ENCODE peak calls at places on chromosomes 2 and 18, in seven cellular contexts. U, H, S, I, D, G and E are unnamed samples. For H3K27me3 and H3K36me3, the result is how much of the 10 kb centered on the place peaks cover.

GRCh38 chr2:9983413-9984216 is 32.1 kb downstream of the GRHL1 start:
- DNase-seq in S (no peak), G (no peak), I (peak), U (peak), H (no peak), D (peak), E (no peak)

GRCh38 chr2:182372661-182373060 is 54.2 kb downstream of the PDE1A start:
- DNase-seq in H (peak), U (peak), G (no peak), D (no peak), I (peak), S (no peak), E (peak)

GRCh38 chr2:157927155-157927554 is 51.0 kb upstream of the ACVR1 start:
- DNase-seq in I (no peak), D (no peak), U (no peak), G (no peak), S (no peak), H (no peak), E (no peak)

GRCh38 chr18:74155276-74155675 is 7.0 kb downstream of the TIMM21 start:
- DNase-seq in H (no peak), G (no peak), I (no peak), U (no peak), S (no peak), D (no peak), E (no peak)

GRCh38 chr2:103738626-103739025 is 976.8 kb downstream of the TMEM182 start:
- DNase-seq in G (no peak), I (no peak), H (no peak), D (no peak), S (no peak), U (no peak), E (no peak)

GRCh38 chr2:86020984-86021383 is 84.7 kb downstream of the POLR1A start:
- DNase-seq in U (no peak), S (no peak), D (no peak), H (no peak), I (no peak), G (no peak), E (no peak)

GRCh38 chr18:10442551-10442971 is 11.9 kb upstream of the APCDD1 start:
- DNase-seq in U (no peak), S (no peak), I (no peak), D (no peak), H (no peak), G (no peak), E (no peak)

GRCh38 chr2:212968284-212969081 is 182.9 kb downstream of the IKZF2 start:
- DNase-seq in D (no peak), U (no peak), S (no peak), I (peak), H (no peak), G (no peak), E (no peak)

GRCh38 chr18:48796491-48797205 is 154.1 kb downstream of the SMAD7 start:
- DNase-seq in I (no peak), H (no peak), G (no peak), D (peak), S (no peak), U (no peak), E (no peak)

GRCh38 chr18:55925772-55926171 is 337.8 kb upstream of the TCF4 start:
- DNase-seq in U (peak), G (no peak), D (no peak), S (no peak), H (no peak), I (no peak), E (no peak)

GRCh38 chr18:28143725-28144124 is 33.2 kb downstream of the CDH2 start:
- DNase-seq in G (no peak), S (no peak), U (no peak), I (no peak), H (peak), D (no peak), E (no peak)

GRCh38 chr2:198916548-198916947 is 541.2 kb downstream of the SATB2 start:
- DNase-seq in D (no peak), S (no peak), U (no peak), I (no peak), H (no peak), G (no peak), E (no peak)

GRCh38 chr2:84870306-84870705 is 10.6 kb downstream of the TRABD2A start:
- DNase-seq in S (no peak), H (no peak), D (peak), U (no peak), G (no peak), I (no peak), E (no peak)

GRCh38 chr2:228447266-228447915 is 265.9 kb upstream of the SPHKAP start:
- DNase-seq in S (no peak), D (no peak), H (no peak), I (peak), U (peak), G (no peak), E (no peak)

GRCh38 chr2:188773075-188773474 is 201.1 kb upstream of the COL3A1 start:
- DNase-seq in H (no peak), U (no peak), D (no peak), S (no peak), I (peak), G (no peak), E (no peak)

GRCh38 chr18:35688757-35689156 is 107.2 kb downstream of the GALNT1 start:
- DNase-seq in H (no peak), D (no peak), G (no peak), S (no peak), I (peak), U (no peak), E (no peak)

GRCh38 chr18:3392467-3392855 is 57.5 kb upstream of the TGIF1 start:
- DNase-seq in H (no peak), U (no peak), S (no peak), D (no peak), G (no peak), I (no peak), E (no peak)
- H3K27me3 ChIP-seq in H (under half), U (under half), S (under half), D (under half), G (under half), I (under half), E (under half)

GRCh38 chr2:24404582-24404981 is 44.2 kb upstream of the ITSN2 start:
- DNase-seq in U (no peak), D (no peak), G (no peak), I (peak), H (no peak), S (no peak), E (peak)
- H3K4me3 ChIP-seq in U (no peak), D (no peak), G (no peak), I (no peak), H (no peak), S (no peak), E (no peak)

DNA sequence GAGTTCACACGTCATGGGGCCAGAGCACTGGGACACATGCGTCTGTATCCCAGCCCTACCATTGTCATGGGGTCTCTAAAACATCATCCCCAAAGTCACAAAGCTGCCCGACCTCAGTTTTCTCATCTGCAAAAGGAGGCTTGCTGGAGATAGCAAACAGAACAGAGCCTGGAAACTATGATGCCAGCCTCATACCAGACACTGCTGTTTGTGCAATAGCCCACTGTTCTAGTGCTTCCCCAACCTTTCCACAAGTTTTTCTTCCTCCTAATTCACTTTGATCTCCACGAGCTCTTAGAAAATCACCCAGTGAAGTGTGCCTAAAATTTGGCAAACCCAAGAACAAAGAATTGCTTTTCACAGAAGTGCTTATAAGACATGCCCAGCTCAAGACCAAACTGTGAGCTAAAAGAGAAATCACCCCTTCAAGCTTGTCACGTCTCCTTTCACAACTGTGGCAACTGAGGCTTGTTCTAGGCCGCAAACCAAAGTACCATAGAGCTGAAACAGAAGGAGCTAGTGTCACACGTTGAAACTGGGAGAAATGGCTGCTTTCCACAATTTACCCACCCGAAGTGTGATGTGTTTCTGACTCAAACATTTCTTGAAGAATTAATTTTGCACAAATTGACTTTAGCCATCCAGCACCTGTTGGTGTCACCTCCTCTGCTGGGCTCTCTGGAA is 162.7 kb upstream of the ID2 start:
- DNase-seq in U (no peak), I (no peak), D (no peak), H (no peak), S (no peak), G (no peak), E (no peak)
- H3K36me3 ChIP-seq in U (under half), I (under half), D (under half), H (under half), S (under half), G (under half), E (under half)

GRCh38 chr2:177148477-177149154 is 64.0 kb upstream of the HNRNPA3 start:
- DNase-seq in G (peak), I (peak), H (peak), U (no peak), D (peak), S (peak), E (peak)
- H3K27me3 ChIP-seq in G (under half), I (under half), H (under half), U (under half), D (under half), S (under half), E (under half)